ENCODE peak calls at places on chromosome 5, in five cellular contexts. R is upper lobe of right lung, V is mesenchymal stem cell, O is Caco-2, H is foreskin fibroblast. J is an unnamed sample.

GRCh38 chr5:135004376-135004775 is 29.7 kb downstream of the PITX1 start:
- DNase-seq in R (no peak), V (no peak), O (no peak), H (no peak), J (no peak)

GRCh38 chr5:59773286-59773685 is 120.2 kb downstream of the PDE4D start:
- DNase-seq in R (no peak), V (no peak), O (no peak), H (peak), J (peak)

GRCh38 chr5:95081500-95082355 is 203.2 kb downstream of the MCTP1 start:
- DNase-seq in R (peak), V (peak), O (peak), H (peak), J (peak)

GRCh38 chr5:135147294-135148090 is 113.5 kb upstream of the PITX1 start:
- DNase-seq in R (no peak), V (no peak), O (no peak), H (no peak), J (no peak)

GRCh38 chr5:175246242-175246891 is 197.6 kb downstream of the DRD1 start:
- DNase-seq in R (no peak), V (peak), O (no peak), H (peak), J (no peak)

GRCh38 chr5:67182406-67182805 is 14.2 kb downstream of the CD180 start:
- DNase-seq in R (peak), V (peak), O (no peak), H (peak), J (peak)

GRCh38 chr5:119411935-119412623 is 40.2 kb upstream of the HSD17B4 start:
- DNase-seq in R (peak), V (peak), O (peak), H (peak), J (peak)

GRCh38 chr5:170389250-170389902 is at the start of gene KCNMB1:
- DNase-seq in R (no peak), V (no peak), O (no peak), H (no peak), J (no peak)

GRCh38 chr5:157431544-157432200 is 28.3 kb upstream of the NIPAL4 start:
- DNase-seq in R (no peak), V (peak), O (peak), H (peak), J (peak)

GRCh38 chr5:74432240-74432639 is 208.3 kb downstream of the ENC1 start:
- DNase-seq in R (no peak), V (no peak), O (no peak), H (no peak), J (no peak)

GRCh38 chr5:173901705-173902104 is 13.6 kb downstream of the CPEB4 start:
- DNase-seq in R (no peak), V (no peak), O (no peak), H (no peak), J (no peak)

GRCh38 chr5:175377816-175378215 is 66.2 kb downstream of the DRD1 start:
- DNase-seq in R (no peak), V (no peak), O (no peak), H (no peak), J (no peak)

GRCh38 chr5:124651663-124652513 is 94.6 kb downstream of the ZNF608 start:
- DNase-seq in R (peak), V (peak), O (peak), H (peak), J (peak)

GRCh38 chr5:178869577-178869976 is 9.8 kb downstream of the ZNF354B start:
- DNase-seq in R (no peak), V (no peak), O (peak), H (peak), J (peak)

GRCh38 chr5:93305984-93306383 is 275.0 kb downstream of the NR2F1-AS1 start:
- DNase-seq in R (no peak), V (no peak), O (no peak), H (no peak), J (peak)

GRCh38 chr5:137233726-137234125 is 265.4 kb downstream of the SPOCK1 start:
- DNase-seq in R (no peak), V (no peak), O (no peak), H (no peak), J (no peak)

GRCh38 chr5:71907589-71908145 is 188.6 kb downstream of the CARTPT start:
- DNase-seq in R (no peak), V (no peak), O (no peak), H (no peak), J (no peak)

GRCh38 chr5:172946146-172946545 is 13.1 kb upstream of the RPL26L1 start:
- DNase-seq in R (peak), V (no peak), O (no peak), H (no peak), J (no peak)

GRCh38 chr5:115461506-115462290 is 82.9 kb downstream of the FEM1C start:
- DNase-seq in R (no peak), V (peak), O (no peak), H (peak), J (peak)

GRCh38 chr5:5678909-5679308 is 256.4 kb downstream of the ICE1 start:
- DNase-seq in R (no peak), V (peak), O (no peak), H (no peak), J (no peak)

GRCh38 chr5:179408646-179409045 is 63.4 kb upstream of the ADAMTS2 start:
- DNase-seq in R (no peak), V (no peak), O (no peak), H (no peak), J (no peak)

GRCh38 chr5:112119527-112119926 is 299.6 kb downstream of the EPB41L4A start:
- DNase-seq in R (no peak), V (no peak), O (no peak), H (no peak), J (no peak)

GRCh38 chr5:56910123-56910951 is 941 bp downstream of the SETD9 start:
- DNase-seq in R (peak), V (no peak), O (no peak), H (peak), J (no peak)

GRCh38 chr5:128965011-128965637 is at the start of gene SLC27A6:
- DNase-seq in R (peak), V (peak), O (no peak), H (peak), J (no peak)

GRCh38 chr5:82365744-82366228 is 87.6 kb upstream of the RPS23 start:
- DNase-seq in R (no peak), V (peak), O (no peak), H (peak), J (peak)

GRCh38 chr5:9468070-9468388 is 77.8 kb downstream of the SEMA5A start:
- DNase-seq in R (no peak), V (peak), O (no peak), H (peak), J (no peak)

GRCh38 chr5:173663810-173664526 is 47.5 kb upstream of the BOD1 start:
- DNase-seq in R (peak), V (peak), O (no peak), H (no peak), J (peak)